ENCODE peak calls at places on chromosomes 5 and 9, in six cellular contexts. One of them, this sample, is unnamed.

GRCh38 chr5:142542906-142543305 is 143.0 kb downstream of the FGF1 start:
- DNase-seq in cardiac muscle cell: peak
- DNase-seq in stomach: no peak
- DNase-seq in astrocyte of the spinal cord: peak
- DNase-seq in PC-9: no peak
- DNase-seq in astrocyte: peak
- DNase-seq in this sample: peak

GRCh38 chr9:19379283-19379682 is 753 bp downstream of the RPS6 start:
- DNase-seq in astrocyte of the spinal cord: no peak
- DNase-seq in stomach: no peak
- DNase-seq in PC-9: no peak
- DNase-seq in cardiac muscle cell: no peak
- DNase-seq in astrocyte: no peak
- DNase-seq in this sample: no peak

GRCh38 chr5:103511554-103511885 is 51.1 kb downstream of the NUDT12 start:
- DNase-seq in astrocyte of the spinal cord: peak
- DNase-seq in stomach: no peak
- DNase-seq in cardiac muscle cell: no peak
- DNase-seq in astrocyte: peak
- DNase-seq in PC-9: no peak
- DNase-seq in this sample: peak

GRCh38 chr5:60209146-60209840 is 315.8 kb upstream of the PDE4D start:
- DNase-seq in cardiac muscle cell: peak
- DNase-seq in PC-9: no peak
- DNase-seq in astrocyte: no peak
- DNase-seq in astrocyte of the spinal cord: no peak
- DNase-seq in stomach: no peak
- DNase-seq in this sample: no peak

GRCh38 chr9:135369401-135369800 is 110.2 kb upstream of the PPP1R26 start:
- DNase-seq in astrocyte: peak
- DNase-seq in astrocyte of the spinal cord: no peak
- DNase-seq in PC-9: no peak
- DNase-seq in stomach: no peak
- DNase-seq in cardiac muscle cell: no peak
- DNase-seq in this sample: no peak

GRCh38 chr5:88722546-88722945 is 160.4 kb downstream of the MEF2C start:
- DNase-seq in astrocyte: no peak
- DNase-seq in cardiac muscle cell: no peak
- DNase-seq in astrocyte of the spinal cord: no peak
- DNase-seq in stomach: no peak
- DNase-seq in PC-9: no peak
- DNase-seq in this sample: no peak

GRCh38 chr5:14183187-14183939 is 40.2 kb downstream of the TRIO start:
- DNase-seq in PC-9: no peak
- DNase-seq in cardiac muscle cell: no peak
- DNase-seq in astrocyte: no peak
- DNase-seq in astrocyte of the spinal cord: no peak
- DNase-seq in stomach: no peak
- DNase-seq in this sample: no peak

GRCh38 chr9:119861801-119862200 is 492.6 kb upstream of the BRINP1 start:
- DNase-seq in stomach: no peak
- DNase-seq in cardiac muscle cell: no peak
- DNase-seq in astrocyte: peak
- DNase-seq in astrocyte of the spinal cord: no peak
- DNase-seq in PC-9: no peak
- DNase-seq in this sample: no peak

GRCh38 chr5:174816858-174817257 is 92.5 kb downstream of the MSX2 start:
- DNase-seq in astrocyte: no peak
- DNase-seq in PC-9: no peak
- DNase-seq in cardiac muscle cell: no peak
- DNase-seq in astrocyte of the spinal cord: no peak
- DNase-seq in stomach: no peak
- DNase-seq in this sample: no peak

GRCh38 chr5:53303105-53303504 is 177.3 kb upstream of the FST start:
- DNase-seq in astrocyte of the spinal cord: peak
- DNase-seq in astrocyte: peak
- DNase-seq in stomach: no peak
- DNase-seq in cardiac muscle cell: peak
- DNase-seq in PC-9: no peak
- DNase-seq in this sample: peak

GRCh38 chr9:16725066-16725465 is 145.4 kb downstream of the BNC2 start:
- DNase-seq in astrocyte: no peak
- DNase-seq in PC-9: no peak
- DNase-seq in cardiac muscle cell: no peak
- DNase-seq in astrocyte of the spinal cord: no peak
- DNase-seq in stomach: no peak
- DNase-seq in this sample: no peak

GRCh38 chr5:172640822-172641358 is at the start of gene NEURL1B:
- DNase-seq in astrocyte of the spinal cord: peak
- DNase-seq in astrocyte: peak
- DNase-seq in cardiac muscle cell: peak
- DNase-seq in PC-9: peak
- DNase-seq in stomach: peak
- DNase-seq in this sample: peak

GRCh38 chr5:180645609-180646204 is 3.7 kb downstream of the FLT4 start:
- DNase-seq in astrocyte: no peak
- DNase-seq in PC-9: no peak
- DNase-seq in stomach: no peak
- DNase-seq in cardiac muscle cell: no peak
- DNase-seq in astrocyte of the spinal cord: no peak
- DNase-seq in this sample: no peak

GRCh38 chr5:2168601-2169416 is 286.1 kb upstream of the IRX4 start:
- DNase-seq in astrocyte: no peak
- DNase-seq in cardiac muscle cell: no peak
- DNase-seq in PC-9: no peak
- DNase-seq in astrocyte of the spinal cord: no peak
- DNase-seq in stomach: no peak
- DNase-seq in this sample: no peak

GRCh38 chr5:173333900-173334685 is 5.9 kb upstream of the STC2 start:
- DNase-seq in stomach: no peak
- DNase-seq in astrocyte: peak
- DNase-seq in PC-9: no peak
- DNase-seq in cardiac muscle cell: peak
- DNase-seq in astrocyte of the spinal cord: peak
- DNase-seq in this sample: peak

GRCh38 chr5:57037355-57037754 is 85.4 kb upstream of the MIER3 start:
- DNase-seq in cardiac muscle cell: no peak
- DNase-seq in stomach: no peak
- DNase-seq in astrocyte: no peak
- DNase-seq in PC-9: peak
- DNase-seq in astrocyte of the spinal cord: no peak
- DNase-seq in this sample: no peak

GRCh38 chr9:106947097-106947496 is 84.1 kb downstream of the ZNF462 start:
- DNase-seq in astrocyte of the spinal cord: peak
- DNase-seq in PC-9: no peak
- DNase-seq in astrocyte: no peak
- DNase-seq in stomach: no peak
- DNase-seq in cardiac muscle cell: no peak
- DNase-seq in this sample: no peak

GRCh38 chr9:130260816-130261765 is 4.5 kb upstream of the HMCN2 start:
- DNase-seq in astrocyte: no peak
- DNase-seq in stomach: no peak
- DNase-seq in PC-9: no peak
- DNase-seq in cardiac muscle cell: no peak
- DNase-seq in astrocyte of the spinal cord: no peak
- DNase-seq in this sample: peak

GRCh38 chr5:87541033-87541432 is 128.3 kb upstream of the CCNH start:
- DNase-seq in astrocyte: peak
- DNase-seq in PC-9: peak
- DNase-seq in cardiac muscle cell: peak
- DNase-seq in astrocyte of the spinal cord: peak
- DNase-seq in stomach: no peak
- DNase-seq in this sample: no peak

GRCh38 chr9:137460363-137461315 is 1.5 kb upstream of the NSMF start:
- DNase-seq in cardiac muscle cell: no peak
- DNase-seq in astrocyte of the spinal cord: no peak
- DNase-seq in stomach: no peak
- DNase-seq in astrocyte: no peak
- DNase-seq in PC-9: no peak
- DNase-seq in this sample: no peak

GRCh38 chr9:113454914-113455761 is 8.4 kb upstream of the RGS3 start:
- DNase-seq in astrocyte: peak
- DNase-seq in PC-9: peak
- DNase-seq in astrocyte of the spinal cord: peak
- DNase-seq in cardiac muscle cell: peak
- DNase-seq in stomach: peak
- DNase-seq in this sample: peak

GRCh38 chr5:177005619-177006264 is 837 bp downstream of the UIMC1 start:
- DNase-seq in PC-9: peak
- DNase-seq in cardiac muscle cell: peak
- DNase-seq in astrocyte: peak
- DNase-seq in astrocyte of the spinal cord: peak
- DNase-seq in stomach: peak
- DNase-seq in this sample: peak

GRCh38 chr5:89265511-89266169 is 382.7 kb upstream of the MEF2C start:
- DNase-seq in astrocyte: peak
- DNase-seq in cardiac muscle cell: peak
- DNase-seq in stomach: no peak
- DNase-seq in PC-9: no peak
- DNase-seq in astrocyte of the spinal cord: peak
- DNase-seq in this sample: peak

GRCh38 chr5:40406426-40407211 is 273.1 kb upstream of the PTGER4 start:
- DNase-seq in astrocyte of the spinal cord: no peak
- DNase-seq in cardiac muscle cell: no peak
- DNase-seq in stomach: no peak
- DNase-seq in astrocyte: no peak
- DNase-seq in PC-9: no peak
- DNase-seq in this sample: peak

GRCh38 chr9:16553869-16554540 is 316.5 kb downstream of the BNC2 start:
- DNase-seq in astrocyte: peak
- DNase-seq in stomach: no peak
- DNase-seq in PC-9: no peak
- DNase-seq in cardiac muscle cell: peak
- DNase-seq in astrocyte of the spinal cord: peak
- DNase-seq in this sample: no peak

GRCh38 chr5:172833691-172834569 is at the start of gene ERGIC1:
- DNase-seq in PC-9: peak
- DNase-seq in stomach: peak
- DNase-seq in cardiac muscle cell: peak
- DNase-seq in astrocyte of the spinal cord: peak
- DNase-seq in astrocyte: peak
- DNase-seq in this sample: peak

GRCh38 chr5:40041452-40041851 is 616.7 kb upstream of the DAB2 start:
- DNase-seq in stomach: no peak
- DNase-seq in astrocyte of the spinal cord: peak
- DNase-seq in astrocyte: no peak
- DNase-seq in PC-9: no peak
- DNase-seq in cardiac muscle cell: no peak
- DNase-seq in this sample: no peak

GRCh38 chr9:108184941-108185340 is 670.8 kb downstream of the ACTL7B start:
- DNase-seq in astrocyte: peak
- DNase-seq in astrocyte of the spinal cord: peak
- DNase-seq in stomach: no peak
- DNase-seq in PC-9: peak
- DNase-seq in cardiac muscle cell: peak
- DNase-seq in this sample: peak

GRCh38 chr5:93281980-93282772 is 298.8 kb downstream of the NR2F1-AS1 start:
- DNase-seq in astrocyte of the spinal cord: no peak
- DNase-seq in astrocyte: no peak
- DNase-seq in cardiac muscle cell: no peak
- DNase-seq in PC-9: no peak
- DNase-seq in stomach: no peak
- DNase-seq in this sample: no peak

DNA sequence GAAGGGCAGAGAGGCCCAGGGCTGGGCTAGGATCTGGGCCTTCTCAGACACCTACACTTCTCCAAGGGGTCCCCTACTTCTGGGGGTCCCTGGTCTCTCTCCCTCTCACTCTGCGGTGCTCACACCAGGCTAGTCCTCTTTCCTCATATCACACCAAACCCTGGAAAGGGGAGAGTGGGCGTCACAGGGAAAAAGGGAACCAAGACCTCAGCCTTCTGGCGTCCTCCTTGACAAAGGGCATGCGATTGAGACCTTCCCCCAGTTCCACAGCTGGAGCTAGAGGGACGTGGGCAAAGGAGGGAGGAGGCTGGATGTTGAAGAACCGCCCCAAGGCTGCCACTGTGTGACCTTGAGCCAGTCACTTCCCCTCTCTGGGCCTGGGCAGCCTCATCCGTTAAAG is 18.5 kb upstream of the TOR2A start:
- DNase-seq in astrocyte: no peak
- DNase-seq in cardiac muscle cell: no peak
- DNase-seq in astrocyte of the spinal cord: no peak
- DNase-seq in PC-9: no peak
- DNase-seq in stomach: no peak
- DNase-seq in this sample: no peak
- H3K4me3 ChIP-seq in astrocyte: no peak
- H3K4me3 ChIP-seq in cardiac muscle cell: no peak
- H3K4me3 ChIP-seq in astrocyte of the spinal cord: no peak
- H3K4me3 ChIP-seq in PC-9: no peak
- H3K4me3 ChIP-seq in stomach: no peak
- H3K4me3 ChIP-seq in this sample: no peak

GRCh38 chr9:115170674-115171073 is 52.7 kb upstream of the TNC start:
- DNase-seq in PC-9: peak
- DNase-seq in stomach: no peak
- DNase-seq in cardiac muscle cell: peak
- DNase-seq in astrocyte of the spinal cord: peak
- DNase-seq in astrocyte: peak
- DNase-seq in this sample: peak
- TF ChIP-seq CTCF in PC-9: no peak
- TF ChIP-seq CTCF in stomach: no peak
- TF ChIP-seq CTCF in cardiac muscle cell: no peak
- TF ChIP-seq CTCF in astrocyte of the spinal cord: no peak
- TF ChIP-seq CTCF in astrocyte: peak
- TF ChIP-seq CTCF in this sample: no peak

GRCh38 chr5:150789943-150790611 is 11.5 kb downstream of the SMIM3 start:
- DNase-seq in astrocyte: peak
- DNase-seq in stomach: no peak
- DNase-seq in astrocyte of the spinal cord: peak
- DNase-seq in PC-9: peak
- DNase-seq in cardiac muscle cell: peak
- DNase-seq in this sample: peak

GRCh38 chr5:150787659-150788058 is 9.1 kb downstream of the SMIM3 start:
- DNase-seq in astrocyte of the spinal cord: no peak
- DNase-seq in stomach: no peak
- DNase-seq in PC-9: no peak
- DNase-seq in astrocyte: no peak
- DNase-seq in cardiac muscle cell: no peak
- DNase-seq in this sample: no peak

GRCh38 chr5:150791536-150791935 is 13.0 kb downstream of the SMIM3 start:
- DNase-seq in astrocyte of the spinal cord: no peak
- DNase-seq in stomach: no peak
- DNase-seq in PC-9: no peak
- DNase-seq in cardiac muscle cell: no peak
- DNase-seq in astrocyte: no peak
- DNase-seq in this sample: no peak

GRCh38 chr5:150788974-150789373 is 10.4 kb downstream of the SMIM3 start:
- DNase-seq in cardiac muscle cell: no peak
- DNase-seq in PC-9: no peak
- DNase-seq in stomach: no peak
- DNase-seq in astrocyte of the spinal cord: no peak
- DNase-seq in astrocyte: peak
- DNase-seq in this sample: no peak

GRCh38 chr5:150789431-150789830 is 10.9 kb downstream of the SMIM3 start:
- DNase-seq in astrocyte of the spinal cord: no peak
- DNase-seq in cardiac muscle cell: peak
- DNase-seq in stomach: no peak
- DNase-seq in astrocyte: no peak
- DNase-seq in PC-9: no peak
- DNase-seq in this sample: no peak
- H3K4me3 ChIP-seq in astrocyte of the spinal cord: no peak
- H3K4me3 ChIP-seq in cardiac muscle cell: no peak
- H3K4me3 ChIP-seq in stomach: no peak
- H3K4me3 ChIP-seq in astrocyte: no peak
- H3K4me3 ChIP-seq in PC-9: no peak
- H3K4me3 ChIP-seq in this sample: no peak

GRCh38 chr5:101678494-101679193 is 617.4 kb downstream of the SLCO4C1 start:
- DNase-seq in PC-9: peak
- DNase-seq in cardiac muscle cell: peak
- DNase-seq in astrocyte of the spinal cord: peak
- DNase-seq in stomach: peak
- DNase-seq in astrocyte: peak
- DNase-seq in this sample: peak
- TF ChIP-seq CTCF in PC-9: peak
- TF ChIP-seq CTCF in cardiac muscle cell: peak
- TF ChIP-seq CTCF in astrocyte of the spinal cord: peak
- TF ChIP-seq CTCF in stomach: peak
- TF ChIP-seq CTCF in astrocyte: peak
- TF ChIP-seq CTCF in this sample: peak